ENCODE peak calls at places on chromosomes 6 and 20, in five cellular contexts. Z, J, T, U and A are unnamed samples.
A peak's percentile ranks its signal among the peaks of the same experiment; 100 is the strongest.

GRCh38 chr6:82951389-82951788 is 114.3 kb downstream of the UBE3D start:
- DNase-seq in Z (no peak), J (no peak), T (no peak), U (no peak), A (no peak)

GRCh38 chr6:132133734-132134490 is 182.7 kb upstream of the CCN2 start:
- DNase-seq in Z (no peak), J (no peak), T (no peak), U (peak; percentile 64), A (no peak)

GRCh38 chr6:125142614-125143013 is 11.0 kb upstream of the TPD52L1 start:
- DNase-seq in Z (no peak), J (no peak), T (peak; percentile 39), U (peak; percentile 49), A (no peak)

GRCh38 chr6:33297956-33298772 is 578 bp downstream of the RGL2 start:
- DNase-seq in Z (peak; percentile 63), J (no peak), T (peak; percentile 78), U (peak; percentile 81), A (no peak)

GRCh38 chr6:72446427-72446826 is 175.4 kb upstream of the KCNQ5 start:
- DNase-seq in Z (no peak), J (no peak), T (peak; percentile 3), U (peak; percentile 24), A (no peak)

GRCh38 chr6:144568241-144568640 is 283.1 kb downstream of the UTRN start:
- DNase-seq in Z (no peak), J (no peak), T (no peak), U (peak; percentile 30), A (no peak)

GRCh38 chr6:148329568-148330299 is 12.9 kb upstream of the SASH1 start:
- DNase-seq in Z (no peak), J (no peak), T (peak; percentile 86), U (peak; percentile 63), A (peak; percentile 82)

GRCh38 chr6:90496191-90496590 is 90.7 kb downstream of the MAP3K7 start:
- DNase-seq in Z (peak; percentile 37), J (no peak), T (no peak), U (no peak), A (no peak)

GRCh38 chr6:1110164-1110563 is 201.7 kb upstream of the FOXQ1 start:
- DNase-seq in Z (no peak), J (no peak), T (peak; percentile 36), U (no peak), A (no peak)

GRCh38 chr20:10672579-10673127 is 1.1 kb downstream of the JAG1 start:
- DNase-seq in Z (peak; percentile 55), J (no peak), T (peak; percentile 65), U (peak; percentile 79), A (no peak)

GRCh38 chr20:15528386-15529111 is 1044.7 kb downstream of the KIF16B start:
- DNase-seq in Z (no peak), J (no peak), T (no peak), U (peak; percentile 25), A (no peak)

GRCh38 chr20:44326391-44327159 is 10.3 kb upstream of the R3HDML start:
- DNase-seq in Z (peak; percentile 44), J (no peak), T (no peak), U (no peak), A (no peak)

GRCh38 chr6:149751239-149751638 is 1.7 kb downstream of the PCMT1 start:
- DNase-seq in Z (no peak), J (no peak), T (no peak), U (no peak), A (no peak)

GRCh38 chr6:109440325-109441068 is at the start of the genes PPIL6 and SMPD2:
- DNase-seq in Z (peak; percentile 92), J (peak; percentile 67), T (peak; percentile 91), U (peak; percentile 91), A (peak; percentile 60)
- TF ChIP-seq CTCF in Z (no peak), J (no peak), T (peak; percentile 27), U (peak; percentile 18), A (peak; percentile 34)

GRCh38 chr20:48275325-48275724 is 490.0 kb upstream of the SULF2 start:
- DNase-seq in Z (no peak), J (no peak), T (no peak), U (no peak), A (no peak)
- TF ChIP-seq CTCF in Z (no peak), J (no peak), T (no peak), U (no peak), A (no peak)

GRCh38 chr20:33263784-33264183 is 19.2 kb upstream of the BPIFB1 start:
- DNase-seq in Z (no peak), J (no peak), T (no peak), U (no peak), A (no peak)

GRCh38 chr20:33257237-33257636 is 21.4 kb downstream of the BPIFA1 start:
- DNase-seq in Z (no peak), J (no peak), T (no peak), U (no peak), A (no peak)

GRCh38 chr20:33262658-33263065 is 20.4 kb upstream of the BPIFB1 start:
- DNase-seq in Z (peak; percentile 51), J (peak; percentile 5), T (peak; percentile 54), U (peak; percentile 86), A (peak; percentile 48)

GRCh38 chr20:33259371-33259770 is 23.6 kb downstream of the BPIFA1 start:
- DNase-seq in Z (no peak), J (no peak), T (no peak), U (no peak), A (no peak)

DNA sequence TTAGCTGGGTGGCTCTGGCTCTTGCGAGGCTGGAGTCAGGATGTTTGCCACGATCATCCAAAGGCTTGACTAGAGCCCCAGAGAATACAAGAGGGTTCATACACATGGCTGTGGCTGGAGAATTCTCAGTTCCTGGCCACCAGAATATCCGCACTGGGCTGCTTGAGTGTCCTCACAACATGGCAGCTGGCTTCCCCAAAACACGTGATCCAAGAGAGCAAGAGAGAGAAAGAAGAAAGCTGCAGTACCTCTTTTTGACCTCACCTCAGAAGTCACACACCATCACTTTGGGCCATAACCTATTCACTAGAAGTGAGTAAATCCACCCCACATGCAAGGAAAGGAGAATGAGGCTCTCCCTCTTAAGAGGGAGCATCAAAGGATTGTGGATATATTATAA is 21.5 kb upstream of the BPIFB1 start:
- DNase-seq in Z (no peak), J (no peak), T (no peak), U (no peak), A (no peak)
- TF ChIP-seq CTCF in Z (no peak), J (no peak), T (no peak), U (no peak), A (no peak)

GRCh38 chr6:107333491-107333890 is 125.9 kb downstream of the PDSS2 start:
- DNase-seq in Z (no peak), J (no peak), T (no peak), U (no peak), A (no peak)

GRCh38 chr6:107328081-107328480 is 131.3 kb downstream of the PDSS2 start:
- DNase-seq in Z (no peak), J (no peak), T (no peak), U (no peak), A (no peak)

GRCh38 chr6:107329063-107329462 is 130.3 kb downstream of the PDSS2 start:
- DNase-seq in Z (no peak), J (no peak), T (no peak), U (no peak), A (no peak)

GRCh38 chr6:107331409-107332386 is 127.7 kb downstream of the PDSS2 start:
- DNase-seq in Z (no peak), J (no peak), T (no peak), U (peak; percentile 43), A (no peak)

DNA sequence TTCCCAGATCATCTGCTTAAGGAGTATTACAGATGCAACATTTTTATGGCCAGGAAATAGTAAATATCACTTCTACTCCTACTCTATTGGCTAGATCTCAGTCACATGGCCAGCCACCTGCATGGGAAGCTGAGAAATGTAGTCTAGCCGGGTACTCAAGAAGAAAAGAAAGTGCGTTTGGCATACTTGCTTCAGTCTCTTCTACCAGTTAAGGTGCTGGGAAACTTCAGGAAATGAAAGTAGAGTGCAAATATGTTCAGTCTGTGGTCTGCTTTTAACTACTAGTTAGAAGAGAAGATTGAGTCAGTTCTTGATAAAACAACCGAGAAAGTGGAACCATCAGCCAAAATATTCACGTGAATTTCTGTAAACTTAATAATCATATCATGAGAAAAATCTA is 129.2 kb downstream of the PDSS2 start:
- DNase-seq in Z (no peak), J (no peak), T (no peak), U (no peak), A (no peak)
- TF ChIP-seq CTCF in Z (no peak), J (no peak), T (no peak), U (no peak), A (no peak)

GRCh38 chr20:49786226-49786625 is 26.4 kb upstream of the SLC9A8 start:
- DNase-seq in Z (no peak), J (no peak), T (no peak), U (no peak), A (no peak)

GRCh38 chr20:49784291-49784690 is 28.3 kb upstream of the SLC9A8 start:
- DNase-seq in Z (no peak), J (no peak), T (no peak), U (no peak), A (no peak)

GRCh38 chr20:49785149-49785850 is 27.3 kb upstream of the SLC9A8 start:
- DNase-seq in Z (no peak), J (no peak), T (no peak), U (no peak), A (no peak)

GRCh38 chr20:49786671-49787370 is 25.8 kb upstream of the SLC9A8 start:
- DNase-seq in Z (no peak), J (no peak), T (peak; percentile 34), U (peak; percentile 49), A (no peak)

GRCh38 chr20:49785851-49786174 is 26.8 kb upstream of the SLC9A8 start:
- DNase-seq in Z (no peak), J (no peak), T (no peak), U (no peak), A (no peak)
- TF ChIP-seq CTCF in Z (no peak), J (no peak), T (no peak), U (no peak), A (no peak)

DNA sequence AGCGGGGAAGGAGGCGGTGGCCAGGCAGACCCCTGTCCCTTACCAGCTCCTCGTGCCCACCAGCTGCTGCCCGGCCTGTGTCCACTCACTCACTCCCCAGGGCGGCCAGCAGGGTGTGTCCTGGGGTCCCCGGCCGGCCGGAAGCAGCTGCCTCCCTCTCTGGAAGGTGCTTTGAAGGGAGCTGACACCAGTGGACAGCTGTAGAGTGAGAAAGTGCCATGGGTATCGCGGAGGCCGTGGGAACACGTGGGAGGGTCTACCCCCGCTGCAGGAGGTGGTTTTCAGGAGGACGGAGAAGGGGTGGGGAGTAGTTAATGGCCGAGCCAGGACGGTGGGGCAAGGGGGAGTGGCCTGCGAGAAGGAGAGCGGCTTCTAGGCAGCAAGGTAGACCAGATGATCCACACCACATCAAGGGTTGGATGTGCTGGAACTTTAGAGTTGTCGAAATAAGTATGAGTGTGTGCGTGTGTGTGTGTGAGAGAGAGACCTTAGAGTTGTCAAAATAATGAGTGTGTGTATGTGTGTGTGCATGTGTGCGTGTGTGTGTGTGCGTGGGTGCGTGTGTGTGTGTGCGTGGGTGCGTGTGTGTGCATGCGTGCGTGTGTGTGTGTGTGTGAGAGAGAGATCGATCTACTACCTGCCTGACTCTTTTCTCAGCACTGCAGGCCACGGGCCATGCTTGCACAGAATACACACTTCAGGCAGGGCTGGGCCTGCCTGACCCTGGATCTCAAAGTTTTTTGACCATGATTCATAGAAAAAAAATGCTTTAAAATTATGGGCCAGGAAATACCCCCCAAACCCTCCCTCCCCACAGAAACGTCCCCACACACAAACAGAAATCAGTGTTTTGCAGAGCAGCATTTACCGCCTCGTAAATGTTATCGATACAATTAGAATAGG is 43.9 kb downstream of the CDH4 start:
- DNase-seq in Z (peak; percentile 37), J (no peak), T (no peak), U (peak; percentile 23), A (no peak)
- TF ChIP-seq CTCF in Z (no peak), J (no peak), T (no peak), U (no peak), A (no peak)